ENCODE peak calls at places on chromosomes 7 and 10, in six cellular contexts. O is MM.1S, Y is HCT116, H is heart left ventricle, X is sigmoid colon, L is progenitor cell of endocrine pancreas. T is an unnamed sample.
A peak's percentile ranks its signal among the peaks of the same experiment; 100 is the strongest.

GRCh38 chr10:7471720-7472367 is 61.0 kb upstream of the SFMBT2 start:
- DNase-seq in O (peak; percentile 94), Y (no peak), H (no peak), X (no peak), L (no peak), T (no peak)

GRCh38 chr7:107810626-107811025 is 7.6 kb upstream of the SLC26A3 start:
- DNase-seq in O (peak; percentile 10), Y (no peak), H (no peak), X (no peak), L (no peak), T (no peak)

GRCh38 chr7:138750473-138750872 is 47.3 kb upstream of the TMEM213 start:
- DNase-seq in O (no peak), Y (no peak), H (no peak), X (no peak), L (no peak), T (no peak)

GRCh38 chr10:102120987-102121738 is 995 bp upstream of the LDB1 start:
- DNase-seq in O (no peak), Y (no peak), H (peak; percentile 79), X (peak; percentile 96), L (no peak), T (no peak)

GRCh38 chr10:77784856-77785255 is 141.7 kb downstream of the DLG5 start:
- DNase-seq in O (no peak), Y (no peak), H (no peak), X (no peak), L (no peak), T (no peak)

GRCh38 chr10:124535731-124536495 is 74.3 kb downstream of the LHPP start:
- DNase-seq in O (no peak), Y (no peak), H (no peak), X (no peak), L (no peak), T (no peak)

GRCh38 chr10:6046458-6047325 is 15.5 kb downstream of the IL2RA start:
- DNase-seq in O (no peak), Y (no peak), H (peak; percentile 2), X (peak; percentile 40), L (no peak), T (no peak)

GRCh38 chr10:131743190-131744151 is 157.3 kb upstream of the PPP2R2D start:
- DNase-seq in O (no peak), Y (no peak), H (no peak), X (peak; percentile 47), L (no peak), T (no peak)

GRCh38 chr7:26685636-26686035 is 178.8 kb downstream of the SKAP2 start:
- DNase-seq in O (no peak), Y (no peak), H (no peak), X (no peak), L (no peak), T (no peak)

GRCh38 chr10:119248681-119249080 is 41.3 kb downstream of the GRK5 start:
- DNase-seq in O (no peak), Y (no peak), H (no peak), X (no peak), L (no peak), T (no peak)

GRCh38 chr10:119243967-119244366 is 36.6 kb downstream of the GRK5 start:
- DNase-seq in O (no peak), Y (no peak), H (no peak), X (no peak), L (no peak), T (no peak)

GRCh38 chr10:119245272-119245671 is 37.9 kb downstream of the GRK5 start:
- DNase-seq in O (no peak), Y (no peak), H (no peak), X (no peak), L (no peak), T (no peak)

GRCh38 chr10:119247550-119247894 is 40.2 kb downstream of the GRK5 start:
- DNase-seq in O (no peak), Y (no peak), H (no peak), X (no peak), L (no peak), T (no peak)

GRCh38 chr10:119246862-119247549 is 39.6 kb downstream of the GRK5 start:
- DNase-seq in O (no peak), Y (no peak), H (no peak), X (no peak), L (no peak), T (peak; percentile 53)
- TF ChIP-seq CTCF in O (no peak), Y (no peak), H (no peak), X (no peak), L (no peak), T (no peak)

GRCh38 chr10:17200035-17200884 is 1.2 kb downstream of the TRDMT1 start:
- DNase-seq in O (peak; percentile 30), Y (no peak), H (no peak), X (no peak), L (no peak), T (peak; percentile 9)

GRCh38 chr10:17201165-17202013 is at the start of gene TRDMT1:
- DNase-seq in O (peak; percentile 76), Y (peak; percentile 69), H (peak; percentile 90), X (peak; percentile 94), L (peak; percentile 74), T (peak; percentile 89)

GRCh38 chr10:17199351-17199804 is 2.1 kb downstream of the TRDMT1 start:
- DNase-seq in O (no peak), Y (no peak), H (no peak), X (no peak), L (no peak), T (peak; percentile 40)

GRCh38 chr10:17202506-17202905 is 1.0 kb upstream of the TRDMT1 start:
- DNase-seq in O (no peak), Y (no peak), H (no peak), X (no peak), L (no peak), T (no peak)

DNA sequence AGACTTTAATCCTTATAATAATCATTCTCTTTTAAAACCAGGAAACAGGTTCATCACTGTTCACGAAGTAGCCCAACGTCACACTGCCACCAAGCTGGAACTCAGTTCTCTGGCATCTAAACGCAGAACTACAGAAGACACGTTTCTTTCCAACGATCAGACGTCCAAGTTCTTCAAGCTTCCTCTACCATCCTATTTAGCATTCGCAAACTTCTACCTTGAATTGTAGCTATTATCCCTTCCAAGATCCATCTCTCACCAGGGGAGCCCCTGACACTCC is 647 bp downstream of the TRDMT1 start:
- DNase-seq in O (peak; percentile 65), Y (peak; percentile 23), H (peak; percentile 48), X (peak; percentile 70), L (no peak), T (peak; percentile 44)
- TF ChIP-seq CTCF in O (peak; percentile 4), Y (peak; percentile 17), H (no peak), X (no peak), L (no peak), T (no peak)

GRCh38 chr7:183907-184767 is 8.2 kb upstream of the FAM20C start:
- DNase-seq in O (no peak), Y (no peak), H (no peak), X (no peak), L (no peak), T (no peak)
- TF ChIP-seq CTCF in O (no peak), Y (no peak), H (no peak), X (no peak), L (no peak), T (no peak)

GRCh38 chr7:16113058-16113457 is 308.3 kb downstream of the CRPPA start:
- DNase-seq in O (no peak), Y (no peak), H (no peak), X (no peak), L (no peak), T (no peak)

GRCh38 chr7:16115374-16115773 is 306.0 kb downstream of the CRPPA start:
- DNase-seq in O (no peak), Y (no peak), H (no peak), X (no peak), L (no peak), T (no peak)

GRCh38 chr7:16114071-16114470 is 307.3 kb downstream of the CRPPA start:
- DNase-seq in O (peak; percentile 77), Y (no peak), H (no peak), X (no peak), L (no peak), T (no peak)

GRCh38 chr7:16114633-16115032 is 306.7 kb downstream of the CRPPA start:
- DNase-seq in O (peak; percentile 21), Y (peak; percentile 52), H (no peak), X (no peak), L (no peak), T (peak; percentile 39)
- TF ChIP-seq CTCF in O (peak; percentile 29), Y (peak; percentile 54), H (peak; percentile 45), X (no peak), L (no peak), T (peak; percentile 37)

GRCh38 chr10:119644215-119644826 is 6.9 kb upstream of the BAG3 start:
- DNase-seq in O (no peak), Y (no peak), H (no peak), X (no peak), L (no peak), T (no peak)
- TF ChIP-seq CTCF in O (peak; percentile 20), Y (peak; percentile 34), H (no peak), X (no peak), L (peak; percentile 24), T (peak; percentile 4)

GRCh38 chr10:815338-816104 is 116.0 kb downstream of the LARP4B start:
- DNase-seq in O (no peak), Y (no peak), H (no peak), X (no peak), L (no peak), T (no peak)
- TF ChIP-seq CTCF in O (no peak), Y (no peak), H (no peak), X (no peak), L (peak; percentile 39), T (no peak)